ENCODE peak calls at places on chromosome 2, in four cellular contexts. L is lung microvascular endothelial cell; N is T-helper 2 cell; U is stimulated activated CD4-positive, alpha-beta T cell treated with anti-CD3 and anti-CD28 coated beads, Interleukin-1b, Interleukin-23, amount 100 ng/mL, for 24 hours. M is an unnamed sample.

GRCh38 chr2:319059-319600 is 31.2 kb upstream of the ALKAL2 start:
- DNase-seq in L (no peak), N (no peak), U (no peak), M (no peak)

GRCh38 chr2:13669607-13670006 is 952.9 kb downstream of the TRIB2 start:
- DNase-seq in L (no peak), N (no peak), U (no peak), M (no peak)

GRCh38 chr2:54471221-54471711 is 15.1 kb downstream of the SPTBN1 start:
- DNase-seq in L (peak; percentile 76), N (no peak), U (no peak), M (no peak)

GRCh38 chr2:18346364-18346763 is 214.1 kb downstream of the RDH14 start:
- DNase-seq in L (no peak), N (no peak), U (no peak), M (no peak)

GRCh38 chr2:66872056-66872821 is 437.3 kb downstream of the MEIS1 start:
- DNase-seq in L (peak; percentile 4), N (no peak), U (no peak), M (no peak)

GRCh38 chr2:144240656-144241339 is 279.1 kb downstream of the ZEB2 start:
- DNase-seq in L (no peak), N (no peak), U (no peak), M (no peak)

GRCh38 chr2:223114170-223114569 is 62.2 kb downstream of the KCNE4 start:
- DNase-seq in L (peak; percentile 43), N (no peak), U (no peak), M (no peak)

GRCh38 chr2:99881901-99882591 is 260.3 kb downstream of the AFF3 start:
- DNase-seq in L (peak; percentile 86), N (no peak), U (no peak), M (peak; percentile 52)

GRCh38 chr2:159290289-159290907 is 3.9 kb upstream of the WDSUB1 start:
- DNase-seq in L (peak; percentile 78), N (no peak), U (no peak), M (no peak)

GRCh38 chr2:175628243-175628642 is 373.8 kb downstream of the LNPK start:
- DNase-seq in L (no peak), N (no peak), U (no peak), M (no peak)

M was measured in nephron progenitor cell.